ENCODE peak calls at places on chromosomes 7 and 10, in ten cellular contexts. One of them, this sample, is unnamed.

GRCh38 chr10:86795353-86795752 is 38.9 kb downstream of the BMPR1A start:
- DNase-seq in AG09319: no peak
- DNase-seq in H9: no peak
- DNase-seq in testis: no peak
- DNase-seq in progenitor cell of endocrine pancreas: no peak
- DNase-seq in AG10803: peak
- DNase-seq in GM12865: no peak
- DNase-seq in B cell: no peak
- DNase-seq in fibroblast of the aortic adventitia: peak
- DNase-seq in HepG2: peak
- DNase-seq in this sample: no peak

GRCh38 chr10:102718220-102718619 is 3.8 kb downstream of the SFXN2 start:
- DNase-seq in B cell: no peak
- DNase-seq in fibroblast of the aortic adventitia: peak
- DNase-seq in H9: peak
- DNase-seq in progenitor cell of endocrine pancreas: no peak
- DNase-seq in GM12865: no peak
- DNase-seq in AG10803: no peak
- DNase-seq in AG09319: no peak
- DNase-seq in HepG2: peak
- DNase-seq in testis: peak
- DNase-seq in this sample: no peak

GRCh38 chr7:99137418-99138180 is 6.3 kb downstream of the SMURF1 start:
- DNase-seq in testis: no peak
- DNase-seq in progenitor cell of endocrine pancreas: peak
- DNase-seq in GM12865: no peak
- DNase-seq in HepG2: no peak
- DNase-seq in B cell: no peak
- DNase-seq in AG09319: no peak
- DNase-seq in fibroblast of the aortic adventitia: peak
- DNase-seq in AG10803: peak
- DNase-seq in H9: peak
- DNase-seq in this sample: no peak

GRCh38 chr10:75283150-75284096 is 47.7 kb upstream of the COMTD1 start:
- DNase-seq in H9: peak
- DNase-seq in HepG2: no peak
- DNase-seq in testis: no peak
- DNase-seq in fibroblast of the aortic adventitia: peak
- DNase-seq in AG09319: peak
- DNase-seq in progenitor cell of endocrine pancreas: no peak
- DNase-seq in AG10803: peak
- DNase-seq in B cell: no peak
- DNase-seq in GM12865: no peak
- DNase-seq in this sample: no peak

GRCh38 chr7:27192546-27193334 is 7.2 kb downstream of the HOXA13 start:
- DNase-seq in testis: no peak
- DNase-seq in H9: peak
- DNase-seq in progenitor cell of endocrine pancreas: no peak
- DNase-seq in B cell: peak
- DNase-seq in GM12865: no peak
- DNase-seq in AG10803: no peak
- DNase-seq in HepG2: no peak
- DNase-seq in fibroblast of the aortic adventitia: no peak
- DNase-seq in AG09319: no peak
- DNase-seq in this sample: peak

GRCh38 chr7:47606176-47606575 is 24.3 kb upstream of the TNS3 start:
- DNase-seq in HepG2: no peak
- DNase-seq in AG09319: no peak
- DNase-seq in progenitor cell of endocrine pancreas: no peak
- DNase-seq in fibroblast of the aortic adventitia: no peak
- DNase-seq in AG10803: no peak
- DNase-seq in GM12865: no peak
- DNase-seq in testis: no peak
- DNase-seq in H9: no peak
- DNase-seq in B cell: no peak
- DNase-seq in this sample: no peak

GRCh38 chr7:20199015-20199737 is 18.0 kb downstream of the MACC1 start:
- DNase-seq in AG10803: peak
- DNase-seq in fibroblast of the aortic adventitia: peak
- DNase-seq in testis: peak
- DNase-seq in GM12865: peak
- DNase-seq in AG09319: peak
- DNase-seq in progenitor cell of endocrine pancreas: no peak
- DNase-seq in HepG2: no peak
- DNase-seq in H9: no peak
- DNase-seq in B cell: peak
- DNase-seq in this sample: peak

GRCh38 chr7:122301858-122302745 is 2.4 kb downstream of the FEZF1 start:
- DNase-seq in fibroblast of the aortic adventitia: no peak
- DNase-seq in progenitor cell of endocrine pancreas: no peak
- DNase-seq in H9: peak
- DNase-seq in B cell: no peak
- DNase-seq in AG09319: no peak
- DNase-seq in AG10803: no peak
- DNase-seq in HepG2: no peak
- DNase-seq in GM12865: no peak
- DNase-seq in testis: no peak
- DNase-seq in this sample: no peak

GRCh38 chr7:77846317-77847092 is 47.9 kb downstream of the PHTF2 start:
- DNase-seq in HepG2: no peak
- DNase-seq in AG10803: no peak
- DNase-seq in H9: no peak
- DNase-seq in GM12865: no peak
- DNase-seq in testis: no peak
- DNase-seq in B cell: no peak
- DNase-seq in progenitor cell of endocrine pancreas: no peak
- DNase-seq in fibroblast of the aortic adventitia: no peak
- DNase-seq in AG09319: no peak
- DNase-seq in this sample: no peak

GRCh38 chr7:116161733-116162132 is 48.6 kb upstream of the TES start:
- DNase-seq in AG09319: no peak
- DNase-seq in H9: peak
- DNase-seq in fibroblast of the aortic adventitia: no peak
- DNase-seq in testis: no peak
- DNase-seq in AG10803: peak
- DNase-seq in B cell: no peak
- DNase-seq in progenitor cell of endocrine pancreas: no peak
- DNase-seq in GM12865: no peak
- DNase-seq in HepG2: no peak
- DNase-seq in this sample: no peak

GRCh38 chr10:5291501-5292195 is 73.1 kb upstream of the UCN3 start:
- DNase-seq in H9: no peak
- DNase-seq in progenitor cell of endocrine pancreas: no peak
- DNase-seq in HepG2: peak
- DNase-seq in B cell: no peak
- DNase-seq in AG10803: peak
- DNase-seq in fibroblast of the aortic adventitia: peak
- DNase-seq in testis: peak
- DNase-seq in AG09319: peak
- DNase-seq in GM12865: peak
- DNase-seq in this sample: peak

GRCh38 chr10:48472670-48473069 is 132.2 kb downstream of the ARHGAP22 start:
- DNase-seq in testis: no peak
- DNase-seq in fibroblast of the aortic adventitia: no peak
- DNase-seq in progenitor cell of endocrine pancreas: no peak
- DNase-seq in B cell: no peak
- DNase-seq in AG10803: no peak
- DNase-seq in HepG2: no peak
- DNase-seq in GM12865: no peak
- DNase-seq in AG09319: no peak
- DNase-seq in H9: no peak
- DNase-seq in this sample: no peak

GRCh38 chr10:63819753-63820347 is 298.6 kb downstream of the REEP3 start:
- DNase-seq in progenitor cell of endocrine pancreas: peak
- DNase-seq in testis: peak
- DNase-seq in AG09319: peak
- DNase-seq in B cell: no peak
- DNase-seq in HepG2: peak
- DNase-seq in fibroblast of the aortic adventitia: peak
- DNase-seq in GM12865: peak
- DNase-seq in H9: peak
- DNase-seq in AG10803: peak
- DNase-seq in this sample: no peak

GRCh38 chr10:117441812-117442443 is 66.7 kb upstream of the PDZD8 start:
- DNase-seq in HepG2: no peak
- DNase-seq in progenitor cell of endocrine pancreas: no peak
- DNase-seq in testis: no peak
- DNase-seq in AG10803: peak
- DNase-seq in fibroblast of the aortic adventitia: peak
- DNase-seq in B cell: no peak
- DNase-seq in GM12865: peak
- DNase-seq in H9: no peak
- DNase-seq in AG09319: peak
- DNase-seq in this sample: peak

GRCh38 chr10:103814626-103815370 is 40.6 kb downstream of the SH3PXD2A start:
- DNase-seq in B cell: no peak
- DNase-seq in H9: no peak
- DNase-seq in progenitor cell of endocrine pancreas: no peak
- DNase-seq in HepG2: no peak
- DNase-seq in testis: no peak
- DNase-seq in AG10803: no peak
- DNase-seq in AG09319: peak
- DNase-seq in fibroblast of the aortic adventitia: no peak
- DNase-seq in GM12865: no peak
- DNase-seq in this sample: no peak

GRCh38 chr10:33291053-33291592 is 43.3 kb downstream of the NRP1 start:
- DNase-seq in H9: no peak
- DNase-seq in fibroblast of the aortic adventitia: peak
- DNase-seq in testis: no peak
- DNase-seq in progenitor cell of endocrine pancreas: no peak
- DNase-seq in AG10803: peak
- DNase-seq in GM12865: no peak
- DNase-seq in B cell: no peak
- DNase-seq in AG09319: peak
- DNase-seq in HepG2: peak
- DNase-seq in this sample: no peak

DNA sequence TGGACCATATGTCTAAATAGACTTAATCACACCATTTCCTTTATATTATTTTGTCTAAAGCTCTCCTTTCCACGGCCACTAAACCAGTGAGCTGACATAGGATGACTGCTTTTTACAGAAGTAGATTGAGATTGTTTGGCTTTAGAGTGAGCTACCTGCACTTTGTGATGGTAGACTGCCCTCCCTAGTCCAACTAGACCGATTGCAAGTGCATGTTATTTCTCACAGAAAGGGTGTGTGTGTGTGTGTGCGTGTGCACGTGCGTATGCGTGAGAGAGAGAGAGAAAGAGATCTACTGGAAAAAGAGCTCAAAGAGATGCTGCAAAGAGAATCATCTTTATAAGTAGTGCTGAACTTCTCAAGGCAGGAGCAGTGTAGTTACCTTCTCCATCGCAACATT is 60.7 kb downstream of the VCL start:
- DNase-seq in GM12865: peak
- DNase-seq in AG09319: no peak
- DNase-seq in HepG2: peak
- DNase-seq in fibroblast of the aortic adventitia: no peak
- DNase-seq in H9: no peak
- DNase-seq in AG10803: peak
- DNase-seq in B cell: peak
- DNase-seq in testis: no peak
- DNase-seq in progenitor cell of endocrine pancreas: no peak
- DNase-seq in this sample: no peak
- TF ChIP-seq CTCF in GM12865: no peak
- TF ChIP-seq CTCF in AG09319: no peak
- TF ChIP-seq CTCF in HepG2: peak
- TF ChIP-seq CTCF in fibroblast of the aortic adventitia: no peak
- TF ChIP-seq CTCF in H9: peak
- TF ChIP-seq CTCF in AG10803: no peak
- TF ChIP-seq CTCF in B cell: peak
- TF ChIP-seq CTCF in testis: no peak
- TF ChIP-seq CTCF in progenitor cell of endocrine pancreas: peak
- TF ChIP-seq CTCF in this sample: no peak

GRCh38 chr7:140174217-140174616 is 2.6 kb downstream of the KDM7A start:
- DNase-seq in AG10803: no peak
- DNase-seq in GM12865: no peak
- DNase-seq in HepG2: no peak
- DNase-seq in H9: no peak
- DNase-seq in AG09319: no peak
- DNase-seq in testis: no peak
- DNase-seq in fibroblast of the aortic adventitia: no peak
- DNase-seq in B cell: no peak
- DNase-seq in progenitor cell of endocrine pancreas: no peak
- DNase-seq in this sample: no peak
- TF ChIP-seq CTCF in AG10803: no peak
- TF ChIP-seq CTCF in GM12865: no peak
- TF ChIP-seq CTCF in HepG2: no peak
- TF ChIP-seq CTCF in H9: no peak
- TF ChIP-seq CTCF in AG09319: no peak
- TF ChIP-seq CTCF in testis: no peak
- TF ChIP-seq CTCF in fibroblast of the aortic adventitia: no peak
- TF ChIP-seq CTCF in B cell: no peak
- TF ChIP-seq CTCF in progenitor cell of endocrine pancreas: no peak
- TF ChIP-seq CTCF in this sample: no peak

DNA sequence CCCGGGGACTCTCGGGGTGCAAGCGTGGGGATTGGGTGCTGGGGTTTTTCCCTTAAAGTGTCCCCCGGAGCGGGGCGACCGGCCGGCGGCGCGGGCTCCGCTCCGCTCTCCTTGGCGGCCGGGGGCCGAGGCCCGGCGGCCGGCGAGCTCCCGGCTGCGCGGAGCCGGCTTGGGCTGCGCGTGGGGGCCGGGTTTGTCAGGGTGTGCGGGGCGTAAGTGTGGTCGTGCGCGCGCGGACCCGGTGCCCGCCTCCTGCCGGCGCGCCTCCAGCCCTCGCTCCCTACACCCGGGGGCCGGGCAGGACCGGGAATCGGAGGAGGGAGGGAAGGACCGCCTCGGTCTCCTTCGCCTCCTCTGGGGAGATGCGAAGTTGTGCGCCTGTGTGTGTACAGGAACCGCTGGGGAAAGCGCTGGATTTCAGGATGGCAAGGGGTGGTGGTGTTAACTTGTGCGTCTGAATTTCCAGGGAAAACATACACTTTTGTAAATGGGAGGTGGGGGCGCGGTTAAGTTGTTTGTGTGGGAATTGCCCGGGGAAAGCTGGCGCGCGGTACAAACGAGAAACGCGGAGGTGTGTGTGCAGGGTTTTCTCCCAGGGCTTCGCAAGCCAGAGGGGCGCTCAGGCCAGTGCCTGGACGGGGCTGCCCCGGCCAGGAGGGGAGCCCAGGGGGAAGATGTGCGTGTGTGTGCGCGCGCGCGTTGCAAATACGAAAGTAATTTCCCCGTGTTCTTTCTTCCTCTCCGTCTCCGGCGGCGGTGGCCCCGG is 742 bp downstream of the ZMIZ1 start:
- DNase-seq in H9: no peak
- DNase-seq in testis: peak
- DNase-seq in fibroblast of the aortic adventitia: peak
- DNase-seq in progenitor cell of endocrine pancreas: peak
- DNase-seq in HepG2: no peak
- DNase-seq in AG09319: no peak
- DNase-seq in GM12865: peak
- DNase-seq in AG10803: peak
- DNase-seq in B cell: peak
- DNase-seq in this sample: peak
- TF ChIP-seq CTCF in H9: no peak
- TF ChIP-seq CTCF in testis: peak
- TF ChIP-seq CTCF in fibroblast of the aortic adventitia: no peak
- TF ChIP-seq CTCF in progenitor cell of endocrine pancreas: no peak
- TF ChIP-seq CTCF in HepG2: no peak
- TF ChIP-seq CTCF in AG09319: no peak
- TF ChIP-seq CTCF in GM12865: no peak
- TF ChIP-seq CTCF in AG10803: no peak
- TF ChIP-seq CTCF in B cell: no peak
- TF ChIP-seq CTCF in this sample: no peak

GRCh38 chr10:8912108-8912507 is 857.6 kb downstream of the GATA3 start:
- DNase-seq in AG09319: no peak
- DNase-seq in fibroblast of the aortic adventitia: no peak
- DNase-seq in testis: no peak
- DNase-seq in H9: no peak
- DNase-seq in B cell: no peak
- DNase-seq in GM12865: no peak
- DNase-seq in progenitor cell of endocrine pancreas: no peak
- DNase-seq in HepG2: no peak
- DNase-seq in AG10803: no peak
- DNase-seq in this sample: no peak
- TF ChIP-seq CTCF in AG09319: no peak
- TF ChIP-seq CTCF in fibroblast of the aortic adventitia: no peak
- TF ChIP-seq CTCF in testis: no peak
- TF ChIP-seq CTCF in H9: no peak
- TF ChIP-seq CTCF in B cell: no peak
- TF ChIP-seq CTCF in GM12865: no peak
- TF ChIP-seq CTCF in progenitor cell of endocrine pancreas: no peak
- TF ChIP-seq CTCF in HepG2: no peak
- TF ChIP-seq CTCF in AG10803: no peak
- TF ChIP-seq CTCF in this sample: no peak